ENCODE peak calls at places on chromosomes 6 and 20, in eight cellular contexts. K is retinal pigment epithelial cell; R is Calu3; U is coronary artery; T is stimulated activated naive CD8-positive, alpha-beta T cell treated with anti-CD3 and anti-CD28 coated beads, Interleukin-15, amount 100 ng/mL, for 72 hours; B is hypothalamus; J is stimulated activated CD4-positive, alpha-beta T cell treated with anti-CD3 and anti-CD28 coated beads, Interleukin-12 subunit alpha, Interleukin-12 subunit beta, amount 100 ng/mL, for 24 hours; F is MM.1S. V is an unnamed sample.

GRCh38 chr6:71463061-71463460 is 174.4 kb downstream of the OGFRL1 start:
- DNase-seq in K (no peak), R (no peak), U (no peak), T (no peak), B (no peak), J (no peak), F (no peak), V (no peak)

GRCh38 chr6:95078457-95078856 is 498.9 kb upstream of the MANEA start:
- DNase-seq in K (no peak), R (no peak), U (no peak), T (no peak), B (no peak), J (no peak), F (no peak), V (no peak)

GRCh38 chr20:23656372-23656771 is 18.6 kb upstream of the CST3 start:
- DNase-seq in K (no peak), R (no peak), U (no peak), T (no peak), B (no peak), J (no peak), F (no peak), V (no peak)

GRCh38 chr20:57654363-57654997 is 34.3 kb upstream of the ZBP1 start:
- DNase-seq in K (peak), R (peak), U (peak), T (peak), B (no peak), J (peak), F (peak), V (no peak)

GRCh38 chr6:75334266-75335040 is 49.9 kb upstream of the TMEM30A start:
- DNase-seq in K (peak), R (no peak), U (no peak), T (no peak), B (no peak), J (no peak), F (no peak), V (no peak)

GRCh38 chr6:79622353-79622752 is 8.8 kb upstream of the SH3BGRL2 start:
- DNase-seq in K (no peak), R (no peak), U (no peak), T (no peak), B (no peak), J (no peak), F (no peak), V (no peak)

GRCh38 chr20:62472020-62472342 is 3.8 kb downstream of the GATA5 start:
- DNase-seq in K (no peak), R (no peak), U (no peak), T (no peak), B (no peak), J (no peak), F (no peak), V (no peak)

GRCh38 chr6:132213732-132214131 is 187.5 kb downstream of the MOXD1 start:
- DNase-seq in K (no peak), R (no peak), U (no peak), T (no peak), B (no peak), J (no peak), F (no peak), V (no peak)

GRCh38 chr20:22663528-22664025 is 79.2 kb upstream of the FOXA2 start:
- DNase-seq in K (no peak), R (no peak), U (no peak), T (no peak), B (no peak), J (no peak), F (no peak), V (no peak)

GRCh38 chr20:5881714-5882113 is 68.6 kb downstream of the TRMT6 start:
- DNase-seq in K (no peak), R (no peak), U (no peak), T (no peak), B (no peak), J (no peak), F (no peak), V (no peak)

GRCh38 chr6:53984163-53984562 is 127.1 kb upstream of the MLIP start:
- DNase-seq in K (peak), R (peak), U (no peak), T (no peak), B (no peak), J (no peak), F (no peak), V (no peak)

GRCh38 chr20:17646901-17647301 is 35.1 kb downstream of the RRBP1 start:
- DNase-seq in K (no peak), R (no peak), U (no peak), T (no peak), B (no peak), J (no peak), F (no peak), V (peak)

GRCh38 chr6:47741807-47742206 is 40.0 kb upstream of the OPN5 start:
- DNase-seq in K (peak), R (peak), U (no peak), T (no peak), B (peak), J (no peak), F (no peak), V (no peak)